ENCODE peak calls at places on chromosome 19, in nine cellular contexts. Q, J, U, T, I, K, Z, C and B are unnamed samples.

GRCh38 chr19:491146-491741 is 5.0 kb upstream of the MADCAM1 start:
- DNase-seq in Q (no peak), J (no peak), U (no peak), T (peak), I (no peak), K (no peak), Z (no peak), C (no peak), B (no peak)

GRCh38 chr19:46373573-46374359 is 26.9 kb downstream of the PPP5C start:
- DNase-seq in Q (peak), J (peak), U (no peak), T (peak), I (no peak), K (no peak), Z (peak), C (no peak), B (peak)

GRCh38 chr19:1045247-1045603 is 5.3 kb downstream of the ABCA7 start:
- DNase-seq in Q (peak), J (no peak), U (no peak), T (peak), I (peak), K (no peak), Z (no peak), C (no peak), B (peak)

GRCh38 chr19:50314724-50315700 is 14.2 kb downstream of the KCNC3 start:
- DNase-seq in Q (no peak), J (no peak), U (no peak), T (no peak), I (peak), K (no peak), Z (no peak), C (no peak), B (no peak)

GRCh38 chr19:38039966-38040365 is 133.0 kb downstream of the SIPA1L3 start:
- DNase-seq in Q (no peak), J (no peak), U (peak), T (no peak), I (no peak), K (no peak), Z (no peak), C (no peak), B (no peak)

GRCh38 chr19:34487651-34488051 is 6.1 kb downstream of the WTIP start:
- DNase-seq in Q (no peak), J (no peak), U (no peak), T (no peak), I (no peak), K (no peak), Z (no peak), C (no peak), B (no peak)

GRCh38 chr19:6402834-6403608 is 10.1 kb upstream of the GTF2F1 start:
- DNase-seq in Q (peak), J (no peak), U (peak), T (no peak), I (peak), K (no peak), Z (no peak), C (peak), B (no peak)

GRCh38 chr19:36142046-36142445 is 2.2 kb downstream of the CAPNS1 start:
- DNase-seq in Q (no peak), J (no peak), U (no peak), T (no peak), I (no peak), K (no peak), Z (no peak), C (no peak), B (no peak)